ENCODE peak calls at places on chromosome 9, in four cellular contexts. N, A, I and E are unnamed samples.

GRCh38 chr9:112110094-112110772 is 64.9 kb downstream of the SUSD1 start:
- DNase-seq in A (no peak), I (no peak), N (no peak), E (no peak)

GRCh38 chr9:4486176-4486575 is 4.1 kb upstream of the SLC1A1 start:
- DNase-seq in A (no peak), I (no peak), N (no peak), E (no peak)

GRCh38 chr9:34085581-34086500 is 37.2 kb upstream of the UBAP2 start:
- DNase-seq in N (no peak), I (no peak), A (no peak), E (peak; percentile 70)

GRCh38 chr9:116317503-116317902 is 163.9 kb downstream of the PAPPA start:
- DNase-seq in I (no peak), N (no peak), A (no peak), E (no peak)

GRCh38 chr9:87212563-87213154 is 265.4 kb upstream of the GAS1 start:
- DNase-seq in N (no peak), I (no peak), A (no peak), E (no peak)

GRCh38 chr9:77679088-77679487 is 31.0 kb upstream of the GNA14 start:
- DNase-seq in A (no peak), N (no peak), I (no peak), E (no peak)

GRCh38 chr9:128921881-128922763 is 1.3 kb downstream of the PHYHD1 start:
- DNase-seq in A (no peak), I (peak; percentile 73), N (peak; percentile 86), E (peak; percentile 88)

GRCh38 chr9:130815242-130815808 is 19.7 kb upstream of the ABL1 start:
- DNase-seq in I (no peak), A (no peak), N (no peak), E (no peak)

GRCh38 chr9:81619353-81620008 is 69.9 kb downstream of the TLE1 start:
- DNase-seq in N (no peak), A (peak; percentile 17), I (no peak), E (no peak)

GRCh38 chr9:97579914-97580313 is 53.3 kb downstream of the TSTD2 start:
- DNase-seq in N (no peak), I (no peak), A (no peak), E (no peak)

GRCh38 chr9:133323991-133324703 is 11.8 kb downstream of the SURF6 start:
- DNase-seq in A (no peak), N (no peak), I (no peak), E (no peak)

GRCh38 chr9:20477940-20478620 is 144.2 kb downstream of the MLLT3 start:
- DNase-seq in A (no peak), I (no peak), N (no peak), E (no peak)

GRCh38 chr9:135036861-135037465 is 50.5 kb upstream of the OLFM1 start:
- DNase-seq in I (no peak), A (no peak), N (no peak), E (no peak)
- H3K27ac ChIP-seq in I (no peak overlapping the region), A (no peak overlapping the region), N (no peak overlapping the region), E (no peak overlapping the region)

DNA sequence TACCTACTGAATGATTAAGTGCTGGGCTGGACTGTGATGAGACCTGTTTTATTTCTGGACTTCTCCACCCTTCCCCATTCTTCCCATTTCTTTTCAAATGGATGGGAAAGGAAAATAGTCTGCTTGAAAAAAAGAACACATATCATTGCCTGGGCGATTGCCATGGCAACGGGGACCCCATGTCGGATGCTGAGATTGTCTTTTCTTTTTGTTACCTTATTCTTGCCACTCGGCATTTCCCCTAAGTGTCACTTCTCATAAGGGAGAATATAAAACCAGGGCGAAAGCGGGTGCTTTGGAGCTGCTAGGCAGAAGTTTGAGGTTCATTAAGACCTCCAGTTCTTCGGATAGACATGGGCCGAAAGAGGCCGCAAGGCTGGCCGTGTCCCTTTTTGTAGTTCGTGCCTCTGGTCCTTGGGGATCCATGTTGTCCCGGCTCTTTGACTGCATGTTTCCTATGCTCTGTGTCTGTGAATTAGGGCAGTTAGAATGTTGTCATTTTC is 760 bp downstream of the FGD3 start:
- DNase-seq in I (no peak), N (no peak), A (no peak), E (no peak)
- H3K4me3 ChIP-seq in I (peak overlapping the region; percentile 66), N (no peak overlapping the region), A (peak overlapping the region; percentile 41), E (peak overlapping the region; percentile 56)

GRCh38 chr9:122090287-122090883 is 2.7 kb downstream of the TTLL11 start:
- DNase-seq in N (no peak), I (no peak), A (no peak), E (no peak)

GRCh38 chr9:122086873-122087272 is 6.2 kb downstream of the TTLL11 start:
- DNase-seq in N (no peak), I (no peak), A (no peak), E (no peak)

GRCh38 chr9:122085260-122085659 is 7.8 kb downstream of the TTLL11 start:
- DNase-seq in N (no peak), A (no peak), I (no peak), E (no peak)

GRCh38 chr9:122088880-122089567 is 4.1 kb downstream of the TTLL11 start:
- DNase-seq in I (no peak), N (no peak), A (no peak), E (no peak)

GRCh38 chr9:122087406-122088200 is 5.5 kb downstream of the TTLL11 start:
- DNase-seq in I (no peak), N (no peak), A (no peak), E (no peak)
- H3K27ac ChIP-seq in I (no peak overlapping the region), N (no peak overlapping the region), A (no peak overlapping the region), E (peak overlapping the region; percentile 34)

GRCh38 chr9:94846739-94847138 is 120.2 kb downstream of the AOPEP start:
- DNase-seq in N (no peak), A (no peak), I (no peak), E (no peak)
- H3K4me3 ChIP-seq in N (no peak overlapping the region), A (no peak overlapping the region), I (no peak overlapping the region), E (no peak overlapping the region)